ENCODE peak calls at places on chromosomes 12 and 14, in five cellular contexts. L is Daoy; V is hypothalamus; J is neuronal stem cell; K is naive thymus-derived CD4-positive, alpha-beta T cell. O is an unnamed sample.

GRCh38 chr14:101598571-101599233 is 37.4 kb downstream of the DIO3 start:
- DNase-seq in V (no peak), L (no peak), J (no peak), K (no peak), O (no peak)

GRCh38 chr12:130924946-130925345 is 28.8 kb upstream of the ADGRD1 start:
- DNase-seq in K (no peak), L (no peak), V (no peak), J (no peak), O (no peak)

GRCh38 chr14:68312884-68313725 is 479.8 kb downstream of the ZFP36L1 start:
- DNase-seq in L (no peak), V (peak; percentile 41), K (no peak), J (no peak), O (peak; percentile 68)

GRCh38 chr12:52387859-52388258 is 2.4 kb upstream of the KRT84 start:
- DNase-seq in K (no peak), J (no peak), L (no peak), V (no peak), O (no peak)

GRCh38 chr12:81542065-81542464 is 217.1 kb downstream of the PPFIA2 start:
- DNase-seq in L (no peak), V (no peak), K (no peak), J (no peak), O (no peak)

GRCh38 chr12:48930475-48930874 is 5.2 kb upstream of the FKBP11 start:
- DNase-seq in V (no peak), L (no peak), K (no peak), J (no peak), O (no peak)

GRCh38 chr12:89162704-89163261 is 189.5 kb downstream of the DUSP6 start:
- DNase-seq in J (no peak), K (no peak), L (peak; percentile 95), V (no peak), O (peak; percentile 58)

GRCh38 chr14:105497671-105498429 is 6.8 kb downstream of the TEDC1 start:
- DNase-seq in J (no peak), V (no peak), K (no peak), L (no peak), O (no peak)

GRCh38 chr14:25400607-25401206 is 350.8 kb upstream of the STXBP6 start:
- DNase-seq in V (peak; percentile 31), K (no peak), L (peak; percentile 20), J (peak; percentile 55), O (peak; percentile 14)

GRCh38 chr14:83006071-83006670 is 1472.5 kb upstream of the SEL1L start:
- DNase-seq in K (no peak), J (no peak), V (no peak), L (no peak), O (no peak)

GRCh38 chr14:73059326-73059725 is 992 bp downstream of the RBM25 start:
- DNase-seq in L (no peak), V (no peak), J (no peak), K (no peak), O (no peak)

GRCh38 chr12:51442324-51442723 is 17.7 kb downstream of the SLC4A8 start:
- DNase-seq in K (no peak), J (no peak), V (no peak), L (no peak), O (no peak)

GRCh38 chr12:120399531-120399930 is 30.6 kb upstream of the MSI1 start:
- DNase-seq in V (no peak), K (no peak), J (no peak), L (no peak), O (no peak)

GRCh38 chr12:77189463-77189862 is 124.1 kb upstream of the E2F7 start:
- DNase-seq in J (no peak), L (peak; percentile 89), V (no peak), K (no peak), O (no peak)

GRCh38 chr14:65444230-65444629 is 31.7 kb downstream of the FUT8 start:
- DNase-seq in K (no peak), L (no peak), V (no peak), J (no peak), O (no peak)

GRCh38 chr12:66127695-66128094 is 2.9 kb downstream of the LLPH start:
- DNase-seq in K (no peak), J (no peak), L (no peak), V (no peak), O (no peak)

GRCh38 chr14:99754141-99755067 is 38.8 kb upstream of the EML1 start:
- DNase-seq in K (no peak), L (peak; percentile 78), J (no peak), V (no peak), O (no peak)

GRCh38 chr12:21938879-21939278 is 2.3 kb downstream of the ABCC9 start:
- DNase-seq in K (no peak), V (no peak), L (no peak), J (no peak), O (no peak)

GRCh38 chr14:98742001-98742400 is 530.0 kb downstream of the BCL11B start:
- DNase-seq in V (no peak), K (no peak), L (no peak), J (no peak), O (no peak)

GRCh38 chr12:28104893-28105864 is 85.1 kb upstream of the CCDC91 start:
- DNase-seq in K (no peak), L (no peak), J (no peak), V (no peak), O (no peak)

GRCh38 chr14:100436745-100437406 is 113.7 kb downstream of the SLC25A47 start:
- DNase-seq in V (no peak), J (no peak), K (no peak), L (no peak), O (no peak)

GRCh38 chr12:57793920-57794319 is 11.3 kb downstream of the TSFM start:
- DNase-seq in L (peak; percentile 54), K (no peak), V (no peak), J (no peak), O (no peak)

GRCh38 chr14:74905595-74906142 is 17.4 kb downstream of the RPS6KL1 start:
- DNase-seq in L (peak; percentile 68), V (peak; percentile 59), K (peak; percentile 74), J (peak; percentile 55), O (peak; percentile 64)

GRCh38 chr12:89889051-89889450 is 180.4 kb upstream of the ATP2B1 start:
- DNase-seq in V (no peak), K (no peak), J (no peak), L (no peak), O (no peak)

GRCh38 chr12:98595152-98595988 is 1.9 kb downstream of the SLC25A3 start:
- DNase-seq in V (no peak), L (peak; percentile 33), J (no peak), K (peak; percentile 22), O (no peak)

GRCh38 chr12:18905134-18905533 is 167.2 kb downstream of the CAPZA3 start:
- DNase-seq in J (no peak), V (no peak), K (no peak), L (no peak), O (no peak)

GRCh38 chr12:95593266-95593871 is 42.1 kb upstream of the USP44 start:
- DNase-seq in K (no peak), L (no peak), V (no peak), J (no peak), O (no peak)

GRCh38 chr14:50060871-50061663 is 55.3 kb downstream of the VCPKMT start:
- DNase-seq in K (no peak), J (no peak), L (peak; percentile 93), V (no peak), O (no peak)

GRCh38 chr14:94355191-94355794 is 32.2 kb upstream of the SERPINA6 start:
- DNase-seq in J (peak; percentile 27), L (no peak), V (peak; percentile 19), K (no peak), O (no peak)

GRCh38 chr12:86018361-86018760 is 144.3 kb downstream of the NTS start:
- DNase-seq in V (no peak), L (no peak), J (no peak), K (no peak), O (no peak)

GRCh38 chr14:56116128-56116900 is 1.9 kb upstream of the PELI2 start:
- DNase-seq in J (no peak), K (peak; percentile 61), L (no peak), V (no peak), O (no peak)

GRCh38 chr14:101235872-101236221 is 325.4 kb upstream of the DIO3 start:
- DNase-seq in J (no peak), K (no peak), V (no peak), L (no peak), O (no peak)